ENCODE peak calls at places on chromosomes 4 and X, in five cellular contexts. L is IMR-90; R is tibial nerve; J is CD4-positive, alpha-beta T cell; U is DND-41. Q is an unnamed sample.
A peak's percentile ranks its signal among the peaks of the same experiment; 100 is the strongest.

GRCh38 chr4:84804126-84804525 is 162.4 kb downstream of the WDFY3 start:
- DNase-seq in L (peak; percentile 61), R (no peak), J (no peak), U (no peak), Q (no peak)

GRCh38 chr4:6002926-6003325 is 15.3 kb downstream of the C4orf50 start:
- DNase-seq in L (no peak), R (no peak), J (no peak), U (no peak), Q (no peak)

GRCh38 chrX:103428525-103428924 is 52.2 kb downstream of the BEX3 start:
- DNase-seq in L (no peak), R (no peak), J (no peak), U (no peak), Q (no peak)

GRCh38 chr4:25118096-25118495 is 42.2 kb downstream of the SEPSECS start:
- DNase-seq in L (no peak), R (no peak), J (no peak), U (no peak), Q (no peak)

GRCh38 chr4:165662341-165662740 is 210.7 kb upstream of the TLL1 start:
- DNase-seq in L (no peak), R (no peak), J (no peak), U (no peak), Q (no peak)

GRCh38 chr4:124632439-124632838 is 80.1 kb downstream of the ANKRD50 start:
- DNase-seq in L (no peak), R (no peak), J (no peak), U (no peak), Q (no peak)

GRCh38 chr4:159764343-159764952 is 661.6 kb downstream of the RAPGEF2 start:
- DNase-seq in L (no peak), R (no peak), J (no peak), U (no peak), Q (no peak)

GRCh38 chrX:109880629-109881028 is 122.3 kb upstream of the TMEM164 start:
- DNase-seq in L (no peak), R (no peak), J (no peak), U (no peak), Q (no peak)

GRCh38 chr4:54440394-54441223 is 211.5 kb downstream of the PDGFRA start:
- DNase-seq in L (peak; percentile 34), R (no peak), J (no peak), U (peak; percentile 4), Q (no peak)
- TF ChIP-seq CTCF in L (peak; percentile 61), R (peak; percentile 74), J (no peak), U (peak; percentile 56), Q (peak; percentile 45)

DNA sequence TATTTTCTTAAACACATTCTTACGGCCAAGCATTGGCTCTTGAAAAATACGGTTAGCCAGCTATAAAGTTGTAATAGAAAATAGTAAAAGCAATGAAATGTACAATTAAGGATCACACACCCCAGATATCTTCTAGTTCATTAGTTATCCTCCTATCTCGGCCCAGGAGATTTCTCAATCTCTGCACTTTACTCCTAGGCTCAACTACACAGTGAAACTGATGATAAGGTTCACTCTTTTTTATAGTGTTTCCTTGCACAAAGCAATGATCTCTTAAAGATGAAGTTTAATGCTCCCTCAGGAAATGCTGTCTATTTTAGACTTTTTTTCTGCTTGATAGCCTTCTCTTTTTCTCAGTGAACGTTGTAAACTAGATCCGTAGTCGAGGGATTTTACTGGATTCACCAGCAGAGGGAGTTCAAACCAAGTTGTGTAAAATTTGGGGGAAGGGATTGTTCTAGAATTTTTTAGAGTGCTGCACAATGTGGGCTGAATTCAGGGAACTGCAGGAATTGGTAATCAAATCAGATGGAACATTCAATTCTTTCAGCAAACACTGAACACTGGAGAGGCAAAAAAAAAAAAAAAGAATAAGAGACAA is 269.5 kb downstream of the GBA3 start:
- DNase-seq in L (peak; percentile 4), R (no peak), J (no peak), U (no peak), Q (no peak)
- TF ChIP-seq CTCF in L (peak; percentile 24), R (peak; percentile 21), J (no peak), U (peak; percentile 40), Q (no peak)

DNA sequence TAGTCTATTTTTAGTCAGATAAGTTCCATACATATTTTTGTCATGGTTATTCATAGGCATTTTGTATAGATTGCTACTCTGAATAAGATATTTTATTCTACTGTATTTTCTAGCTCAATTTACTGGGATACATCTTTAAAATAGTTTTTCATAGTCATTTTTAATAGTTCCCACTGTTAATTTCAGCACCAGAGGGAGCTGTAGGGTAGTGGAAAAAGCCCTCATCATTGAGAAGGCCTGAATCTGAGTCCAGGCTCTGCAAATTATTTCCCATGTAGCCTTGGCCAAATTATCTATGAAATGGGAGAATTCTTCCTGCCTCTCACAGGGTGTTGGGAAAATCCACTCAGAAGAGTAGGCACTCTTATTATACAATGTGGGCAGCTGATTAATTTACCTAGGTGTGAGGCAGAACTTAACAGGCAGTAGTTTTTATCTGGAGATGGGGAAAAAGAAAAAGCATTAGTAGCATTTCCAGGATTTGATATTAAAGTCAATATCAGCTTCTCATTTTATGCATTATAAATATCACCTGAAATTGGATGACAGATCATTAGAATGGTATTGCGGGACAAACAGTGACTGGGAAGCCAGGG is 102.9 kb upstream of the PAQR3 start:
- DNase-seq in L (peak; percentile 22), R (no peak), J (no peak), U (peak; percentile 26), Q (no peak)
- TF ChIP-seq CTCF in L (peak; percentile 48), R (peak; percentile 26), J (no peak), U (peak; percentile 71), Q (no peak)

GRCh38 chrX:20001615-20002014 is 10.8 kb upstream of the BCLAF3 start:
- DNase-seq in L (no peak), R (no peak), J (no peak), U (no peak), Q (no peak)
- TF ChIP-seq CTCF in L (no peak), R (no peak), J (no peak), U (no peak), Q (no peak)

DNA sequence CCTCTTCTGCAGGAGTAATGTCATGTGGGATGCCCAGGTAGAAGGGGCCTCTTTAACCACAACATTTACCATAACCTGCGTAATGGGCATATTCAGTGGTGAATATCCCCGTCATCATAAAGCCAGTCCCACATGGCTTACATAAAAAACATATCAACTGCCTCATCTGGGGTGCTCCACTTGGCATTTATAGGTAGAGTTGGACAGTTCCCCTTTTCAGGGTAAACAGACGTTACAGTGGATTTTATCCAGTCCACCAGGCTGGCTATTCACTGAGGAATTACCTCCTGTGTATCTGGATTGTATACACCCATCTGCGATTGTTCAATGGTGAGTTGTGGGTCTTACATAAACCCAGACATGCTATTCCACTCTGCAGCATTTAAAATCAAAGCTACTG is 70.7 kb upstream of the ANKRD17 start:
- DNase-seq in L (no peak), R (no peak), J (no peak), U (no peak), Q (no peak)
- TF ChIP-seq CTCF in L (no peak), R (no peak), J (no peak), U (no peak), Q (no peak)

GRCh38 chr4:154604696-154605200 is 7.7 kb downstream of the FGG start:
- DNase-seq in L (no peak), R (no peak), J (no peak), U (no peak), Q (no peak)

GRCh38 chr4:154611833-154612232 is 623 bp downstream of the FGG start:
- DNase-seq in L (no peak), R (no peak), J (no peak), U (no peak), Q (no peak)

GRCh38 chr4:154609532-154609931 is 2.9 kb downstream of the FGG start:
- DNase-seq in L (no peak), R (no peak), J (no peak), U (no peak), Q (no peak)

GRCh38 chr4:154606728-154607723 is 5.4 kb downstream of the FGG start:
- DNase-seq in L (no peak), R (no peak), J (no peak), U (no peak), Q (no peak)

DNA sequence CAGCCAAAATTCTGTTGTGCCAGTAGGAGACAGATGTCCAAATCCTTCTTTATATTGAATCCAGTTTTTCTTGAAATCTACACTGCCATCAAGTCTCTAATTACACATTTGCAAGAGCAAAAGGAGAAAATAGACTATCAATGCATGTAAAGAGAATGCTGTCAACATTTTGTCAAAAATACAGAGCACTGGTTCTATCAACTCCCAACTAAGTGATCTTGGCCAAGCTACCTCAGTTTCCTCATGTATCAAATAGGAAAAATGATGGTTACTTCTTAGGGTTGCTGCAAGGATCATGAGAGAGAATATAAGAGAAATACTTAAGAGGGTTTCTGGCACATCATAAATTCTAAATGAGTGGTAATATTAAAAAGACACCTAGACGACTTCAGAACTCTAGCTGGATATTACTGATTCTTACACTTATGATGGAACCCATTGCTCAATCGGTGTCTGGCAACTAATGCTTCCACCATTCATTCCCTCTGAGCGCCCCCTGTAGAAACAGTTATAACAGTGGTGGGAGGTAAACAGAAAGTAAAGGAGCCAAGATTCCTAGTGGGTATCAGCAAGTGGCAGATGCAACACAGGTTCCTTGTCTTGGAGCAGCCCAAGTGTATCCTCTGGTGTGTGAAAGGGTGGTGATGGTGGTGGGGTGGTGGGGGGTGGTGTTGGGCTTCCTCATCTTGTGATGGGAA is 3.8 kb downstream of the FGG start:
- DNase-seq in L (no peak), R (no peak), J (no peak), U (no peak), Q (no peak)
- TF ChIP-seq CTCF in L (no peak), R (no peak), J (no peak), U (no peak), Q (no peak)

GRCh38 chr4:92163348-92163747 is 140.4 kb upstream of the GRID2 start:
- DNase-seq in L (peak; percentile 7), R (no peak), J (no peak), U (no peak), Q (no peak)
- TF ChIP-seq CTCF in L (peak; percentile 37), R (no peak), J (no peak), U (peak; percentile 32), Q (no peak)

GRCh38 chrX:105973387-105973739 is 65.2 kb downstream of the SERPINA7 start:
- DNase-seq in L (no peak), R (no peak), J (no peak), U (no peak), Q (no peak)

GRCh38 chrX:105969487-105969886 is 69.0 kb downstream of the SERPINA7 start:
- DNase-seq in L (no peak), R (no peak), J (no peak), U (no peak), Q (no peak)

GRCh38 chrX:105972690-105973386 is 65.7 kb downstream of the SERPINA7 start:
- DNase-seq in L (no peak), R (no peak), J (no peak), U (no peak), Q (no peak)

DNA sequence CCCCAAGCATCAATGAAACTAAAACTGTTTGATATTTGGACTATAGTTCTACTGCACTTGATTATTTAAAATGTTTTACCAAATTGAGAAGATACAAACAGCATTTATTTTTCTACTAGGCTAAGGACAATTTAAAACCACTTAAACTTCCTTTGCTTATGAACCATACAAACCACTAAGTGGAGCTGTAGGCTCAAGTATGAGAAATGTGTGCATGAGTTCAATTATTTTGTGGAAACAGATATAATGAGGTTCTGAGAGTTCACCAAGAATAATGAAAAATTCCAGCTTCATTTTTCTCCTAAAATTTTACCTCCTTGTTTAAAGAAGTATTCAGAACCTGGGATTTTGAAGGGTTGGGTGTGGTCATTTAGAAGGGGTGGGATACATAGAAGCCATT is 63.1 kb downstream of the SERPINA7 start:
- DNase-seq in L (peak; percentile 1), R (no peak), J (no peak), U (no peak), Q (no peak)
- TF ChIP-seq CTCF in L (no peak), R (no peak), J (no peak), U (no peak), Q (no peak)